ENCODE peak calls at places on chromosomes 4 and X, in nine cellular contexts. One of them, this sample, is unnamed.

GRCh38 chr4:41369680-41370079 is 113.0 kb downstream of the UCHL1 start:
- DNase-seq in stimulated activated CD4-positive, alpha-beta T cell treated with anti-CD3 and anti-CD28 coated beads, Interleukin-1b, Interleukin-23, amount 100 ng/mL, for 24 hours: no peak
- DNase-seq in ELR: no peak
- DNase-seq in NCI-H1092: no peak
- DNase-seq in DMS79: no peak
- DNase-seq in mucosa of gallbladder: peak
- DNase-seq in Peyer's patch: no peak
- DNase-seq in SK-N-SH: no peak
- DNase-seq in EH: no peak
- DNase-seq in this sample: no peak

GRCh38 chrX:40473460-40474204 is 107.1 kb upstream of the ATP6AP2 start:
- DNase-seq in SK-N-SH: no peak
- DNase-seq in stimulated activated CD4-positive, alpha-beta T cell treated with anti-CD3 and anti-CD28 coated beads, Interleukin-1b, Interleukin-23, amount 100 ng/mL, for 24 hours: no peak
- DNase-seq in mucosa of gallbladder: no peak
- DNase-seq in EH: no peak
- DNase-seq in ELR: no peak
- DNase-seq in DMS79: no peak
- DNase-seq in NCI-H1092: no peak
- DNase-seq in Peyer's patch: no peak
- DNase-seq in this sample: no peak

GRCh38 chrX:41010188-41010846 is 74.9 kb upstream of the USP9X start:
- DNase-seq in Peyer's patch: peak
- DNase-seq in mucosa of gallbladder: peak
- DNase-seq in DMS79: no peak
- DNase-seq in NCI-H1092: peak
- DNase-seq in SK-N-SH: peak
- DNase-seq in EH: peak
- DNase-seq in ELR: peak
- DNase-seq in stimulated activated CD4-positive, alpha-beta T cell treated with anti-CD3 and anti-CD28 coated beads, Interleukin-1b, Interleukin-23, amount 100 ng/mL, for 24 hours: no peak
- DNase-seq in this sample: peak

GRCh38 chrX:111352424-111352823 is 59.6 kb downstream of the DCX start:
- DNase-seq in mucosa of gallbladder: peak
- DNase-seq in Peyer's patch: no peak
- DNase-seq in NCI-H1092: peak
- DNase-seq in stimulated activated CD4-positive, alpha-beta T cell treated with anti-CD3 and anti-CD28 coated beads, Interleukin-1b, Interleukin-23, amount 100 ng/mL, for 24 hours: no peak
- DNase-seq in DMS79: peak
- DNase-seq in SK-N-SH: peak
- DNase-seq in ELR: peak
- DNase-seq in EH: no peak
- DNase-seq in this sample: no peak

GRCh38 chr4:180669637-180670036 is 1573.6 kb upstream of the TENM3 start:
- DNase-seq in ELR: peak
- DNase-seq in mucosa of gallbladder: no peak
- DNase-seq in DMS79: no peak
- DNase-seq in stimulated activated CD4-positive, alpha-beta T cell treated with anti-CD3 and anti-CD28 coated beads, Interleukin-1b, Interleukin-23, amount 100 ng/mL, for 24 hours: no peak
- DNase-seq in SK-N-SH: no peak
- DNase-seq in NCI-H1092: no peak
- DNase-seq in Peyer's patch: no peak
- DNase-seq in EH: no peak
- DNase-seq in this sample: no peak

GRCh38 chr4:141346144-141346543 is 125.4 kb downstream of the ZNF330 start:
- DNase-seq in SK-N-SH: peak
- DNase-seq in NCI-H1092: peak
- DNase-seq in stimulated activated CD4-positive, alpha-beta T cell treated with anti-CD3 and anti-CD28 coated beads, Interleukin-1b, Interleukin-23, amount 100 ng/mL, for 24 hours: no peak
- DNase-seq in EH: peak
- DNase-seq in ELR: peak
- DNase-seq in mucosa of gallbladder: peak
- DNase-seq in DMS79: no peak
- DNase-seq in Peyer's patch: no peak
- DNase-seq in this sample: peak

GRCh38 chrX:72054776-72055495 is 76.8 kb downstream of the RTL5 start:
- DNase-seq in mucosa of gallbladder: no peak
- DNase-seq in SK-N-SH: no peak
- DNase-seq in EH: no peak
- DNase-seq in stimulated activated CD4-positive, alpha-beta T cell treated with anti-CD3 and anti-CD28 coated beads, Interleukin-1b, Interleukin-23, amount 100 ng/mL, for 24 hours: no peak
- DNase-seq in Peyer's patch: no peak
- DNase-seq in NCI-H1092: no peak
- DNase-seq in ELR: no peak
- DNase-seq in DMS79: no peak
- DNase-seq in this sample: no peak

GRCh38 chr4:25351777-25352421 is 25.2 kb upstream of the ANAPC4 start:
- DNase-seq in NCI-H1092: no peak
- DNase-seq in Peyer's patch: no peak
- DNase-seq in mucosa of gallbladder: no peak
- DNase-seq in ELR: peak
- DNase-seq in stimulated activated CD4-positive, alpha-beta T cell treated with anti-CD3 and anti-CD28 coated beads, Interleukin-1b, Interleukin-23, amount 100 ng/mL, for 24 hours: no peak
- DNase-seq in SK-N-SH: no peak
- DNase-seq in DMS79: no peak
- DNase-seq in EH: peak
- DNase-seq in this sample: no peak

GRCh38 chr4:5374994-5375393 is 323.7 kb downstream of the STK32B start:
- DNase-seq in EH: no peak
- DNase-seq in Peyer's patch: no peak
- DNase-seq in NCI-H1092: no peak
- DNase-seq in SK-N-SH: no peak
- DNase-seq in mucosa of gallbladder: no peak
- DNase-seq in stimulated activated CD4-positive, alpha-beta T cell treated with anti-CD3 and anti-CD28 coated beads, Interleukin-1b, Interleukin-23, amount 100 ng/mL, for 24 hours: no peak
- DNase-seq in ELR: no peak
- DNase-seq in DMS79: no peak
- DNase-seq in this sample: no peak

GRCh38 chrX:17597836-17598434 is 139.4 kb upstream of the SCML1 start:
- DNase-seq in SK-N-SH: peak
- DNase-seq in Peyer's patch: peak
- DNase-seq in mucosa of gallbladder: peak
- DNase-seq in NCI-H1092: peak
- DNase-seq in stimulated activated CD4-positive, alpha-beta T cell treated with anti-CD3 and anti-CD28 coated beads, Interleukin-1b, Interleukin-23, amount 100 ng/mL, for 24 hours: no peak
- DNase-seq in EH: peak
- DNase-seq in DMS79: peak
- DNase-seq in ELR: no peak
- DNase-seq in this sample: peak

GRCh38 chr4:88027611-88028608 is 20.5 kb downstream of the PKD2 start:
- DNase-seq in stimulated activated CD4-positive, alpha-beta T cell treated with anti-CD3 and anti-CD28 coated beads, Interleukin-1b, Interleukin-23, amount 100 ng/mL, for 24 hours: no peak
- DNase-seq in Peyer's patch: no peak
- DNase-seq in DMS79: no peak
- DNase-seq in NCI-H1092: no peak
- DNase-seq in mucosa of gallbladder: no peak
- DNase-seq in SK-N-SH: no peak
- DNase-seq in ELR: peak
- DNase-seq in EH: peak
- DNase-seq in this sample: no peak

GRCh38 chr4:26175016-26175786 is 145.6 kb upstream of the RBPJ start:
- DNase-seq in Peyer's patch: no peak
- DNase-seq in SK-N-SH: no peak
- DNase-seq in NCI-H1092: no peak
- DNase-seq in EH: no peak
- DNase-seq in mucosa of gallbladder: no peak
- DNase-seq in ELR: no peak
- DNase-seq in stimulated activated CD4-positive, alpha-beta T cell treated with anti-CD3 and anti-CD28 coated beads, Interleukin-1b, Interleukin-23, amount 100 ng/mL, for 24 hours: no peak
- DNase-seq in DMS79: no peak
- DNase-seq in this sample: no peak

GRCh38 chr4:53991821-53992220 is 72.6 kb downstream of the CHIC2 start:
- DNase-seq in mucosa of gallbladder: no peak
- DNase-seq in Peyer's patch: no peak
- DNase-seq in SK-N-SH: no peak
- DNase-seq in NCI-H1092: no peak
- DNase-seq in EH: no peak
- DNase-seq in DMS79: no peak
- DNase-seq in ELR: no peak
- DNase-seq in stimulated activated CD4-positive, alpha-beta T cell treated with anti-CD3 and anti-CD28 coated beads, Interleukin-1b, Interleukin-23, amount 100 ng/mL, for 24 hours: no peak
- DNase-seq in this sample: no peak

GRCh38 chr4:175308236-175308635 is 390.1 kb downstream of the ADAM29 start:
- DNase-seq in EH: peak
- DNase-seq in ELR: peak
- DNase-seq in SK-N-SH: no peak
- DNase-seq in DMS79: no peak
- DNase-seq in Peyer's patch: no peak
- DNase-seq in mucosa of gallbladder: no peak
- DNase-seq in NCI-H1092: no peak
- DNase-seq in stimulated activated CD4-positive, alpha-beta T cell treated with anti-CD3 and anti-CD28 coated beads, Interleukin-1b, Interleukin-23, amount 100 ng/mL, for 24 hours: no peak
- DNase-seq in this sample: no peak

GRCh38 chr4:153274967-153275366 is 69.5 kb upstream of the MND1 start:
- DNase-seq in SK-N-SH: no peak
- DNase-seq in ELR: no peak
- DNase-seq in stimulated activated CD4-positive, alpha-beta T cell treated with anti-CD3 and anti-CD28 coated beads, Interleukin-1b, Interleukin-23, amount 100 ng/mL, for 24 hours: no peak
- DNase-seq in EH: no peak
- DNase-seq in DMS79: no peak
- DNase-seq in Peyer's patch: no peak
- DNase-seq in mucosa of gallbladder: peak
- DNase-seq in NCI-H1092: no peak
- DNase-seq in this sample: no peak

GRCh38 chrX:8849462-8849861 is 48.3 kb upstream of the FAM9A start:
- DNase-seq in DMS79: no peak
- DNase-seq in mucosa of gallbladder: no peak
- DNase-seq in EH: no peak
- DNase-seq in NCI-H1092: no peak
- DNase-seq in SK-N-SH: no peak
- DNase-seq in stimulated activated CD4-positive, alpha-beta T cell treated with anti-CD3 and anti-CD28 coated beads, Interleukin-1b, Interleukin-23, amount 100 ng/mL, for 24 hours: no peak
- DNase-seq in Peyer's patch: no peak
- DNase-seq in ELR: no peak
- DNase-seq in this sample: no peak

GRCh38 chr4:173642509-173642908 is 112.5 kb upstream of the HAND2 start:
- DNase-seq in DMS79: no peak
- DNase-seq in Peyer's patch: no peak
- DNase-seq in NCI-H1092: no peak
- DNase-seq in EH: no peak
- DNase-seq in SK-N-SH: no peak
- DNase-seq in mucosa of gallbladder: no peak
- DNase-seq in ELR: no peak
- DNase-seq in stimulated activated CD4-positive, alpha-beta T cell treated with anti-CD3 and anti-CD28 coated beads, Interleukin-1b, Interleukin-23, amount 100 ng/mL, for 24 hours: no peak
- DNase-seq in this sample: no peak

GRCh38 chr4:181528570-181529184 is 714.5 kb upstream of the TENM3 start:
- DNase-seq in DMS79: peak
- DNase-seq in ELR: peak
- DNase-seq in stimulated activated CD4-positive, alpha-beta T cell treated with anti-CD3 and anti-CD28 coated beads, Interleukin-1b, Interleukin-23, amount 100 ng/mL, for 24 hours: no peak
- DNase-seq in SK-N-SH: peak
- DNase-seq in NCI-H1092: peak
- DNase-seq in mucosa of gallbladder: peak
- DNase-seq in Peyer's patch: peak
- DNase-seq in EH: peak
- DNase-seq in this sample: peak

GRCh38 chr4:79331126-79331876 is 5.4 kb upstream of the NAA11 start:
- DNase-seq in Peyer's patch: no peak
- DNase-seq in EH: no peak
- DNase-seq in mucosa of gallbladder: peak
- DNase-seq in SK-N-SH: no peak
- DNase-seq in stimulated activated CD4-positive, alpha-beta T cell treated with anti-CD3 and anti-CD28 coated beads, Interleukin-1b, Interleukin-23, amount 100 ng/mL, for 24 hours: no peak
- DNase-seq in NCI-H1092: no peak
- DNase-seq in ELR: no peak
- DNase-seq in DMS79: no peak
- DNase-seq in this sample: peak

GRCh38 chr4:83320548-83320947 is 14.1 kb downstream of the HPSE start:
- DNase-seq in SK-N-SH: no peak
- DNase-seq in DMS79: no peak
- DNase-seq in ELR: peak
- DNase-seq in Peyer's patch: no peak
- DNase-seq in NCI-H1092: no peak
- DNase-seq in stimulated activated CD4-positive, alpha-beta T cell treated with anti-CD3 and anti-CD28 coated beads, Interleukin-1b, Interleukin-23, amount 100 ng/mL, for 24 hours: no peak
- DNase-seq in mucosa of gallbladder: peak
- DNase-seq in EH: peak
- DNase-seq in this sample: peak

GRCh38 chr4:109990307-109991257 is 77.9 kb downstream of the EGF start:
- DNase-seq in SK-N-SH: no peak
- DNase-seq in ELR: no peak
- DNase-seq in NCI-H1092: no peak
- DNase-seq in Peyer's patch: no peak
- DNase-seq in DMS79: no peak
- DNase-seq in stimulated activated CD4-positive, alpha-beta T cell treated with anti-CD3 and anti-CD28 coated beads, Interleukin-1b, Interleukin-23, amount 100 ng/mL, for 24 hours: no peak
- DNase-seq in EH: no peak
- DNase-seq in mucosa of gallbladder: no peak
- DNase-seq in this sample: no peak

GRCh38 chr4:26197018-26197779 is 123.6 kb upstream of the RBPJ start:
- DNase-seq in DMS79: no peak
- DNase-seq in mucosa of gallbladder: no peak
- DNase-seq in Peyer's patch: no peak
- DNase-seq in SK-N-SH: no peak
- DNase-seq in NCI-H1092: no peak
- DNase-seq in ELR: peak
- DNase-seq in EH: peak
- DNase-seq in stimulated activated CD4-positive, alpha-beta T cell treated with anti-CD3 and anti-CD28 coated beads, Interleukin-1b, Interleukin-23, amount 100 ng/mL, for 24 hours: peak
- DNase-seq in this sample: peak

GRCh38 chr4:2417765-2418651 is at the start of gene ZFYVE28:
- DNase-seq in stimulated activated CD4-positive, alpha-beta T cell treated with anti-CD3 and anti-CD28 coated beads, Interleukin-1b, Interleukin-23, amount 100 ng/mL, for 24 hours: no peak
- DNase-seq in NCI-H1092: no peak
- DNase-seq in EH: peak
- DNase-seq in Peyer's patch: peak
- DNase-seq in ELR: peak
- DNase-seq in SK-N-SH: no peak
- DNase-seq in mucosa of gallbladder: no peak
- DNase-seq in DMS79: no peak
- DNase-seq in this sample: no peak

GRCh38 chr4:64617813-64618212 is 208.6 kb upstream of the TECRL start:
- DNase-seq in mucosa of gallbladder: no peak
- DNase-seq in SK-N-SH: no peak
- DNase-seq in EH: no peak
- DNase-seq in ELR: peak
- DNase-seq in NCI-H1092: no peak
- DNase-seq in stimulated activated CD4-positive, alpha-beta T cell treated with anti-CD3 and anti-CD28 coated beads, Interleukin-1b, Interleukin-23, amount 100 ng/mL, for 24 hours: no peak
- DNase-seq in Peyer's patch: no peak
- DNase-seq in DMS79: no peak
- DNase-seq in this sample: no peak

GRCh38 chr4:6658635-6659075 is 18.2 kb downstream of the MRFAP1 start:
- DNase-seq in SK-N-SH: no peak
- DNase-seq in DMS79: no peak
- DNase-seq in EH: peak
- DNase-seq in NCI-H1092: no peak
- DNase-seq in Peyer's patch: no peak
- DNase-seq in stimulated activated CD4-positive, alpha-beta T cell treated with anti-CD3 and anti-CD28 coated beads, Interleukin-1b, Interleukin-23, amount 100 ng/mL, for 24 hours: no peak
- DNase-seq in mucosa of gallbladder: peak
- DNase-seq in ELR: peak
- DNase-seq in this sample: peak

GRCh38 chr4:186021461-186022167 is 47.3 kb upstream of the TLR3 start:
- DNase-seq in DMS79: no peak
- DNase-seq in NCI-H1092: peak
- DNase-seq in ELR: peak
- DNase-seq in Peyer's patch: no peak
- DNase-seq in mucosa of gallbladder: no peak
- DNase-seq in EH: peak
- DNase-seq in stimulated activated CD4-positive, alpha-beta T cell treated with anti-CD3 and anti-CD28 coated beads, Interleukin-1b, Interleukin-23, amount 100 ng/mL, for 24 hours: no peak
- DNase-seq in SK-N-SH: peak
- DNase-seq in this sample: peak

GRCh38 chr4:140094701-140095420 is 59.1 kb downstream of the MAML3 start:
- DNase-seq in Peyer's patch: peak
- DNase-seq in NCI-H1092: peak
- DNase-seq in mucosa of gallbladder: peak
- DNase-seq in EH: no peak
- DNase-seq in DMS79: peak
- DNase-seq in SK-N-SH: peak
- DNase-seq in ELR: no peak
- DNase-seq in stimulated activated CD4-positive, alpha-beta T cell treated with anti-CD3 and anti-CD28 coated beads, Interleukin-1b, Interleukin-23, amount 100 ng/mL, for 24 hours: no peak
- DNase-seq in this sample: peak

GRCh38 chrX:111100191-111100590 is 4.2 kb downstream of the PAK3 start:
- DNase-seq in mucosa of gallbladder: no peak
- DNase-seq in Peyer's patch: no peak
- DNase-seq in DMS79: no peak
- DNase-seq in EH: peak
- DNase-seq in NCI-H1092: peak
- DNase-seq in stimulated activated CD4-positive, alpha-beta T cell treated with anti-CD3 and anti-CD28 coated beads, Interleukin-1b, Interleukin-23, amount 100 ng/mL, for 24 hours: no peak
- DNase-seq in ELR: peak
- DNase-seq in SK-N-SH: peak
- DNase-seq in this sample: peak

GRCh38 chr4:77742054-77742453 is 77.1 kb downstream of the CNOT6L start:
- DNase-seq in mucosa of gallbladder: no peak
- DNase-seq in Peyer's patch: no peak
- DNase-seq in EH: no peak
- DNase-seq in stimulated activated CD4-positive, alpha-beta T cell treated with anti-CD3 and anti-CD28 coated beads, Interleukin-1b, Interleukin-23, amount 100 ng/mL, for 24 hours: no peak
- DNase-seq in DMS79: no peak
- DNase-seq in ELR: no peak
- DNase-seq in SK-N-SH: no peak
- DNase-seq in NCI-H1092: no peak
- DNase-seq in this sample: no peak

GRCh38 chr4:1809754-1810502 is 16.8 kb downstream of the FGFR3 start:
- DNase-seq in EH: peak
- DNase-seq in NCI-H1092: peak
- DNase-seq in ELR: peak
- DNase-seq in Peyer's patch: peak
- DNase-seq in DMS79: no peak
- DNase-seq in SK-N-SH: peak
- DNase-seq in stimulated activated CD4-positive, alpha-beta T cell treated with anti-CD3 and anti-CD28 coated beads, Interleukin-1b, Interleukin-23, amount 100 ng/mL, for 24 hours: peak
- DNase-seq in mucosa of gallbladder: peak
- DNase-seq in this sample: peak

GRCh38 chrX:65705439-65705838 is 38.0 kb downstream of the MSN start:
- DNase-seq in stimulated activated CD4-positive, alpha-beta T cell treated with anti-CD3 and anti-CD28 coated beads, Interleukin-1b, Interleukin-23, amount 100 ng/mL, for 24 hours: no peak
- DNase-seq in DMS79: no peak
- DNase-seq in Peyer's patch: no peak
- DNase-seq in mucosa of gallbladder: no peak
- DNase-seq in SK-N-SH: no peak
- DNase-seq in NCI-H1092: no peak
- DNase-seq in EH: no peak
- DNase-seq in ELR: no peak
- DNase-seq in this sample: no peak